ENCODE peak calls at places on chromosomes 13 and 19, in seven cellular contexts. One of them, this sample, is unnamed.

GRCh38 chr19:37551123-37551993 is 43.2 kb downstream of the ZNF571 start:
- DNase-seq in AG04450: peak; percentile 7
- DNase-seq in heart right ventricle: peak; percentile 47
- DNase-seq in heart left ventricle: peak; percentile 67
- DNase-seq in CD8-positive, alpha-beta T cell: peak; percentile 56
- DNase-seq in pancreas: peak; percentile 34
- DNase-seq in caudate nucleus: peak; percentile 6
- DNase-seq in this sample: peak; percentile 36

GRCh38 chr19:12933287-12934072 is at the start of gene FARSA:
- DNase-seq in AG04450: peak; percentile 74
- DNase-seq in heart right ventricle: peak; percentile 94
- DNase-seq in heart left ventricle: peak; percentile 94
- DNase-seq in CD8-positive, alpha-beta T cell: peak; percentile 87
- DNase-seq in pancreas: peak; percentile 95
- DNase-seq in caudate nucleus: peak; percentile 91
- DNase-seq in this sample: peak; percentile 85

GRCh38 chr19:23420824-23421223 is 25.6 kb upstream of the ZNF91 start:
- DNase-seq in AG04450: no peak
- DNase-seq in heart right ventricle: no peak
- DNase-seq in heart left ventricle: no peak
- DNase-seq in CD8-positive, alpha-beta T cell: no peak
- DNase-seq in pancreas: no peak
- DNase-seq in caudate nucleus: no peak
- DNase-seq in this sample: no peak

GRCh38 chr19:19259741-19260140 is 13.4 kb downstream of the TM6SF2 start:
- DNase-seq in AG04450: no peak
- DNase-seq in heart right ventricle: no peak
- DNase-seq in heart left ventricle: no peak
- DNase-seq in CD8-positive, alpha-beta T cell: no peak
- DNase-seq in pancreas: no peak
- DNase-seq in caudate nucleus: no peak
- DNase-seq in this sample: no peak

GRCh38 chr19:33674575-33675367 is 53.0 kb downstream of the CHST8 start:
- DNase-seq in AG04450: no peak
- DNase-seq in heart right ventricle: no peak
- DNase-seq in heart left ventricle: no peak
- DNase-seq in CD8-positive, alpha-beta T cell: no peak
- DNase-seq in pancreas: no peak
- DNase-seq in caudate nucleus: no peak
- DNase-seq in this sample: no peak

GRCh38 chr19:19039901-19040300 is 6.5 kb downstream of the ARMC6 start:
- DNase-seq in AG04450: no peak
- DNase-seq in heart right ventricle: no peak
- DNase-seq in heart left ventricle: no peak
- DNase-seq in CD8-positive, alpha-beta T cell: peak; percentile 49
- DNase-seq in pancreas: no peak
- DNase-seq in caudate nucleus: no peak
- DNase-seq in this sample: no peak

GRCh38 chr19:1651061-1651547 is 1.3 kb downstream of the TCF3 start:
- DNase-seq in AG04450: no peak
- DNase-seq in heart right ventricle: no peak
- DNase-seq in heart left ventricle: no peak
- DNase-seq in CD8-positive, alpha-beta T cell: peak; percentile 81
- DNase-seq in pancreas: peak; percentile 51
- DNase-seq in caudate nucleus: no peak
- DNase-seq in this sample: peak; percentile 56

GRCh38 chr19:38389101-38389925 is 816 bp downstream of the SPRED3 start:
- DNase-seq in AG04450: peak; percentile 30
- DNase-seq in heart right ventricle: no peak
- DNase-seq in heart left ventricle: no peak
- DNase-seq in CD8-positive, alpha-beta T cell: no peak
- DNase-seq in pancreas: no peak
- DNase-seq in caudate nucleus: no peak
- DNase-seq in this sample: no peak

GRCh38 chr13:105928901-105929300 is 606.6 kb downstream of the EFNB2 start:
- DNase-seq in AG04450: no peak
- DNase-seq in heart right ventricle: no peak
- DNase-seq in heart left ventricle: no peak
- DNase-seq in CD8-positive, alpha-beta T cell: no peak
- DNase-seq in pancreas: no peak
- DNase-seq in caudate nucleus: no peak
- DNase-seq in this sample: no peak

GRCh38 chr19:46990998-46991676 is 28.5 kb upstream of the NPAS1 start:
- DNase-seq in AG04450: peak; percentile 74
- DNase-seq in heart right ventricle: peak; percentile 91
- DNase-seq in heart left ventricle: peak; percentile 88
- DNase-seq in CD8-positive, alpha-beta T cell: peak; percentile 49
- DNase-seq in pancreas: peak; percentile 87
- DNase-seq in caudate nucleus: peak; percentile 67
- DNase-seq in this sample: peak; percentile 31

GRCh38 chr19:46994141-46994686 is 25.4 kb upstream of the NPAS1 start:
- DNase-seq in AG04450: no peak
- DNase-seq in heart right ventricle: no peak
- DNase-seq in heart left ventricle: no peak
- DNase-seq in CD8-positive, alpha-beta T cell: no peak
- DNase-seq in pancreas: peak; percentile 57
- DNase-seq in caudate nucleus: no peak
- DNase-seq in this sample: no peak

GRCh38 chr19:46992699-46993535 is 26.7 kb upstream of the NPAS1 start:
- DNase-seq in AG04450: no peak
- DNase-seq in heart right ventricle: peak; percentile 52
- DNase-seq in heart left ventricle: peak; percentile 67
- DNase-seq in CD8-positive, alpha-beta T cell: no peak
- DNase-seq in pancreas: peak; percentile 87
- DNase-seq in caudate nucleus: no peak
- DNase-seq in this sample: no peak

GRCh38 chr19:46995492-46995891 is 24.1 kb upstream of the NPAS1 start:
- DNase-seq in AG04450: no peak
- DNase-seq in heart right ventricle: no peak
- DNase-seq in heart left ventricle: no peak
- DNase-seq in CD8-positive, alpha-beta T cell: no peak
- DNase-seq in pancreas: peak; percentile 30
- DNase-seq in caudate nucleus: no peak
- DNase-seq in this sample: no peak

GRCh38 chr19:46993622-46994021 is 26.0 kb upstream of the NPAS1 start:
- DNase-seq in AG04450: no peak
- DNase-seq in heart right ventricle: no peak
- DNase-seq in heart left ventricle: no peak
- DNase-seq in CD8-positive, alpha-beta T cell: no peak
- DNase-seq in pancreas: no peak
- DNase-seq in caudate nucleus: no peak
- DNase-seq in this sample: no peak
- H3K27ac ChIP-seq in AG04450: peak overlapping the region; percentile 2
- H3K27ac ChIP-seq in heart right ventricle: peak overlapping the region; percentile 87
- H3K27ac ChIP-seq in heart left ventricle: peak overlapping the region; percentile 62
- H3K27ac ChIP-seq in CD8-positive, alpha-beta T cell: no peak overlapping the region
- H3K27ac ChIP-seq in pancreas: no peak overlapping the region
- H3K27ac ChIP-seq in caudate nucleus: no peak overlapping the region
- H3K27ac ChIP-seq in this sample: no peak overlapping the region

DNA sequence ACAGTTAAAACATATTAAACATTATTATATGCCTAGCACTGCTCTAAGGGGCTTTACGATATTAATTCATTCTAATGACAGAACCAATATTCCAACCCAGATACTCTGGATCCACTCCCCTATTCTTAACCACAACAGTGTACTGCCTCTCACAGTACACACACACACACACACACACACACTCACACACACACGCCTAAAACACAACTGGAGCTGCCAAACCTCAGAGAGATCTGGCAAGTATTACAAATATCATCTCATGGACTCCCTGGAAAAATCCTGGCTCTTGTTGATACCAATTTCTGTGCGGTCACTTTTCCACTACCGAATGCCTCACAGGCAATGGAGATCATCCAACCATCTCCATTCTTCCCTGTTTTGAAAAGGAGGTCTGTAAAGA is 1.3 kb downstream of the ZNF780A start:
- DNase-seq in AG04450: no peak
- DNase-seq in heart right ventricle: peak; percentile 43
- DNase-seq in heart left ventricle: peak; percentile 17
- DNase-seq in CD8-positive, alpha-beta T cell: no peak
- DNase-seq in pancreas: no peak
- DNase-seq in caudate nucleus: no peak
- DNase-seq in this sample: no peak
- H3K27ac ChIP-seq in AG04450: no peak overlapping the region
- H3K27ac ChIP-seq in heart right ventricle: peak overlapping the region; percentile 95
- H3K27ac ChIP-seq in heart left ventricle: peak overlapping the region; percentile 88
- H3K27ac ChIP-seq in CD8-positive, alpha-beta T cell: no peak overlapping the region
- H3K27ac ChIP-seq in pancreas: no peak overlapping the region
- H3K27ac ChIP-seq in caudate nucleus: no peak overlapping the region
- H3K27ac ChIP-seq in this sample: no peak overlapping the region

GRCh38 chr19:55402509-55402908 is 5.1 kb downstream of the UBE2S start:
- DNase-seq in AG04450: no peak
- DNase-seq in heart right ventricle: no peak
- DNase-seq in heart left ventricle: no peak
- DNase-seq in CD8-positive, alpha-beta T cell: no peak
- DNase-seq in pancreas: no peak
- DNase-seq in caudate nucleus: no peak
- DNase-seq in this sample: no peak
- H3K27ac ChIP-seq in AG04450: no peak overlapping the region
- H3K27ac ChIP-seq in heart right ventricle: no peak overlapping the region
- H3K27ac ChIP-seq in heart left ventricle: no peak overlapping the region
- H3K27ac ChIP-seq in CD8-positive, alpha-beta T cell: no peak overlapping the region
- H3K27ac ChIP-seq in pancreas: no peak overlapping the region
- H3K27ac ChIP-seq in caudate nucleus: no peak overlapping the region
- H3K27ac ChIP-seq in this sample: no peak overlapping the region

GRCh38 chr13:45024847-45025246 is 35.5 kb downstream of the GPALPP1 start:
- DNase-seq in AG04450: no peak
- DNase-seq in heart right ventricle: no peak
- DNase-seq in heart left ventricle: no peak
- DNase-seq in CD8-positive, alpha-beta T cell: no peak
- DNase-seq in pancreas: no peak
- DNase-seq in caudate nucleus: no peak
- DNase-seq in this sample: no peak
- H3K27ac ChIP-seq in AG04450: no peak overlapping the region
- H3K27ac ChIP-seq in heart right ventricle: no peak overlapping the region
- H3K27ac ChIP-seq in heart left ventricle: no peak overlapping the region
- H3K27ac ChIP-seq in CD8-positive, alpha-beta T cell: no peak overlapping the region
- H3K27ac ChIP-seq in pancreas: no peak overlapping the region
- H3K27ac ChIP-seq in caudate nucleus: no peak overlapping the region
- H3K27ac ChIP-seq in this sample: no peak overlapping the region

GRCh38 chr13:78572459-78572858 is 30.9 kb downstream of the POU4F1 start:
- DNase-seq in AG04450: no peak
- DNase-seq in heart right ventricle: no peak
- DNase-seq in heart left ventricle: no peak
- DNase-seq in CD8-positive, alpha-beta T cell: no peak
- DNase-seq in pancreas: no peak
- DNase-seq in caudate nucleus: no peak
- DNase-seq in this sample: no peak

GRCh38 chr13:78576266-78576665 is 27.1 kb downstream of the POU4F1 start:
- DNase-seq in AG04450: no peak
- DNase-seq in heart right ventricle: no peak
- DNase-seq in heart left ventricle: no peak
- DNase-seq in CD8-positive, alpha-beta T cell: no peak
- DNase-seq in pancreas: no peak
- DNase-seq in caudate nucleus: no peak
- DNase-seq in this sample: no peak
- H3K27ac ChIP-seq in AG04450: no peak overlapping the region
- H3K27ac ChIP-seq in heart right ventricle: no peak overlapping the region
- H3K27ac ChIP-seq in heart left ventricle: no peak overlapping the region
- H3K27ac ChIP-seq in CD8-positive, alpha-beta T cell: no peak overlapping the region
- H3K27ac ChIP-seq in pancreas: no peak overlapping the region
- H3K27ac ChIP-seq in caudate nucleus: no peak overlapping the region
- H3K27ac ChIP-seq in this sample: no peak overlapping the region

GRCh38 chr13:97223711-97224461 is 1.8 kb downstream of the MBNL2 start:
- DNase-seq in AG04450: peak; percentile 83
- DNase-seq in heart right ventricle: peak; percentile 71
- DNase-seq in heart left ventricle: peak; percentile 72
- DNase-seq in CD8-positive, alpha-beta T cell: no peak
- DNase-seq in pancreas: no peak
- DNase-seq in caudate nucleus: no peak
- DNase-seq in this sample: no peak

GRCh38 chr13:97224544-97225324 is 2.6 kb downstream of the MBNL2 start:
- DNase-seq in AG04450: no peak
- DNase-seq in heart right ventricle: no peak
- DNase-seq in heart left ventricle: no peak
- DNase-seq in CD8-positive, alpha-beta T cell: peak; percentile 33
- DNase-seq in pancreas: no peak
- DNase-seq in caudate nucleus: no peak
- DNase-seq in this sample: peak; percentile 14

GRCh38 chr13:97226788-97227627 is 4.9 kb downstream of the MBNL2 start:
- DNase-seq in AG04450: no peak
- DNase-seq in heart right ventricle: no peak
- DNase-seq in heart left ventricle: no peak
- DNase-seq in CD8-positive, alpha-beta T cell: peak; percentile 55
- DNase-seq in pancreas: no peak
- DNase-seq in caudate nucleus: no peak
- DNase-seq in this sample: peak; percentile 41

GRCh38 chr13:97226013-97226412 is 3.9 kb downstream of the MBNL2 start:
- DNase-seq in AG04450: no peak
- DNase-seq in heart right ventricle: no peak
- DNase-seq in heart left ventricle: no peak
- DNase-seq in CD8-positive, alpha-beta T cell: no peak
- DNase-seq in pancreas: no peak
- DNase-seq in caudate nucleus: no peak
- DNase-seq in this sample: no peak

DNA sequence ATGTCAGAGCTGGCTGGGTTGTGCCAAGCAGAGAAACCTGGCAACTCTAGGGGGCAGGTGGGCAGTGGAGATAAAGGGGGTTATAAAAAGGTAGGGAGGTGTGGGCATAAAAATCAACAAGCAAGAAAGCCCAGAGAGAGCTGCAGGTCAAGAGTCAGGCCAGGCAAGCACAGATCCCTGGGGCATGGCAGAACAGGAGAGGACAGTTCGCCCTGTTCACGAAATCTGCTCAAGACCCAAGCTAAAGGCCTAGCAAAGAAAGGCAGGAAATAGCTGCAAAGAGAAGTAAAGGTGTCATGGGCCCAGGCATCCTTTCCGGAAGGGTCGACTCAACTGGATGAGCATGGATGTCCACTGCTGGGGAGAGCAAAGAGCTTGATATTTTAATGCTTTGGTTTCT is 3.4 kb downstream of the MBNL2 start:
- DNase-seq in AG04450: no peak
- DNase-seq in heart right ventricle: no peak
- DNase-seq in heart left ventricle: no peak
- DNase-seq in CD8-positive, alpha-beta T cell: no peak
- DNase-seq in pancreas: no peak
- DNase-seq in caudate nucleus: no peak
- DNase-seq in this sample: no peak
- H3K27ac ChIP-seq in AG04450: no peak overlapping the region
- H3K27ac ChIP-seq in heart right ventricle: peak overlapping the region; percentile 88
- H3K27ac ChIP-seq in heart left ventricle: peak overlapping the region; percentile 90
- H3K27ac ChIP-seq in CD8-positive, alpha-beta T cell: peak overlapping the region; percentile 81
- H3K27ac ChIP-seq in pancreas: peak overlapping the region; percentile 93
- H3K27ac ChIP-seq in caudate nucleus: peak overlapping the region; percentile 97
- H3K27ac ChIP-seq in this sample: peak overlapping the region; percentile 82

This sample was measured in effector memory CD4-positive, alpha-beta T cell.